ENCODE peak calls at places on chromosomes 1 and 21, in seven cellular contexts. One of them, this sample, is unnamed.

GRCh38 chr1:240860023-240860422 is 248.1 kb upstream of the GREM2 start:
- DNase-seq in Peyer's patch: no peak
- DNase-seq in nucleus accumbens: no peak
- DNase-seq in cardiac fibroblast: no peak
- DNase-seq in GM03348: no peak
- DNase-seq in activated T-cell treated with anti-CD3 and anti-CD28 coated beads for 24 hours: no peak
- DNase-seq in amniotic epithelial cell: no peak
- DNase-seq in this sample: no peak

GRCh38 chr1:9239622-9240401 is 5.2 kb downstream of the H6PD start:
- DNase-seq in GM03348: no peak
- DNase-seq in amniotic epithelial cell: peak
- DNase-seq in activated T-cell treated with anti-CD3 and anti-CD28 coated beads for 24 hours: peak
- DNase-seq in cardiac fibroblast: peak
- DNase-seq in nucleus accumbens: peak
- DNase-seq in Peyer's patch: peak
- DNase-seq in this sample: no peak

GRCh38 chr21:24514081-24514733 is 1093.1 kb downstream of the MRPL39 start:
- DNase-seq in cardiac fibroblast: peak
- DNase-seq in nucleus accumbens: no peak
- DNase-seq in GM03348: peak
- DNase-seq in Peyer's patch: no peak
- DNase-seq in amniotic epithelial cell: no peak
- DNase-seq in activated T-cell treated with anti-CD3 and anti-CD28 coated beads for 24 hours: no peak
- DNase-seq in this sample: no peak

GRCh38 chr1:113899101-113899500 is 5.5 kb downstream of the AP4B1 start:
- DNase-seq in cardiac fibroblast: peak
- DNase-seq in activated T-cell treated with anti-CD3 and anti-CD28 coated beads for 24 hours: no peak
- DNase-seq in GM03348: peak
- DNase-seq in nucleus accumbens: no peak
- DNase-seq in amniotic epithelial cell: no peak
- DNase-seq in Peyer's patch: no peak
- DNase-seq in this sample: no peak

GRCh38 chr1:186843261-186843660 is 14.5 kb downstream of the PLA2G4A start:
- DNase-seq in activated T-cell treated with anti-CD3 and anti-CD28 coated beads for 24 hours: no peak
- DNase-seq in Peyer's patch: no peak
- DNase-seq in cardiac fibroblast: no peak
- DNase-seq in amniotic epithelial cell: no peak
- DNase-seq in GM03348: no peak
- DNase-seq in nucleus accumbens: no peak
- DNase-seq in this sample: no peak

GRCh38 chr1:31848381-31848897 is 32.6 kb upstream of the SPOCD1 start:
- DNase-seq in nucleus accumbens: no peak
- DNase-seq in activated T-cell treated with anti-CD3 and anti-CD28 coated beads for 24 hours: no peak
- DNase-seq in cardiac fibroblast: no peak
- DNase-seq in amniotic epithelial cell: no peak
- DNase-seq in GM03348: no peak
- DNase-seq in Peyer's patch: peak
- DNase-seq in this sample: no peak

GRCh38 chr1:78229344-78229743 is 183.6 kb downstream of the GIPC2 start:
- DNase-seq in GM03348: peak
- DNase-seq in Peyer's patch: no peak
- DNase-seq in activated T-cell treated with anti-CD3 and anti-CD28 coated beads for 24 hours: no peak
- DNase-seq in nucleus accumbens: no peak
- DNase-seq in amniotic epithelial cell: peak
- DNase-seq in cardiac fibroblast: peak
- DNase-seq in this sample: no peak

GRCh38 chr1:41322835-41323234 is 38.4 kb upstream of the FOXO6 start:
- DNase-seq in activated T-cell treated with anti-CD3 and anti-CD28 coated beads for 24 hours: no peak
- DNase-seq in amniotic epithelial cell: peak
- DNase-seq in nucleus accumbens: peak
- DNase-seq in Peyer's patch: no peak
- DNase-seq in cardiac fibroblast: peak
- DNase-seq in GM03348: no peak
- DNase-seq in this sample: peak

GRCh38 chr1:26862781-26863676 is at the start of gene SFN:
- DNase-seq in cardiac fibroblast: no peak
- DNase-seq in GM03348: no peak
- DNase-seq in activated T-cell treated with anti-CD3 and anti-CD28 coated beads for 24 hours: peak
- DNase-seq in nucleus accumbens: no peak
- DNase-seq in amniotic epithelial cell: no peak
- DNase-seq in Peyer's patch: no peak
- DNase-seq in this sample: no peak

GRCh38 chr21:27365394-27365793 is 398.5 kb upstream of the ADAMTS5 start:
- DNase-seq in Peyer's patch: no peak
- DNase-seq in GM03348: no peak
- DNase-seq in cardiac fibroblast: peak
- DNase-seq in amniotic epithelial cell: peak
- DNase-seq in activated T-cell treated with anti-CD3 and anti-CD28 coated beads for 24 hours: no peak
- DNase-seq in nucleus accumbens: no peak
- DNase-seq in this sample: no peak

GRCh38 chr21:31484219-31484618 is 140.2 kb upstream of the TIAM1 start:
- DNase-seq in Peyer's patch: no peak
- DNase-seq in amniotic epithelial cell: no peak
- DNase-seq in GM03348: no peak
- DNase-seq in nucleus accumbens: no peak
- DNase-seq in cardiac fibroblast: no peak
- DNase-seq in activated T-cell treated with anti-CD3 and anti-CD28 coated beads for 24 hours: no peak
- DNase-seq in this sample: no peak

GRCh38 chr1:218890436-218890835 is 283.2 kb upstream of the LYPLAL1 start:
- DNase-seq in Peyer's patch: no peak
- DNase-seq in cardiac fibroblast: no peak
- DNase-seq in activated T-cell treated with anti-CD3 and anti-CD28 coated beads for 24 hours: no peak
- DNase-seq in amniotic epithelial cell: no peak
- DNase-seq in GM03348: no peak
- DNase-seq in nucleus accumbens: no peak
- DNase-seq in this sample: no peak

GRCh38 chr1:216045400-216045799 is 377.8 kb downstream of the USH2A start:
- DNase-seq in activated T-cell treated with anti-CD3 and anti-CD28 coated beads for 24 hours: no peak
- DNase-seq in Peyer's patch: no peak
- DNase-seq in cardiac fibroblast: peak
- DNase-seq in amniotic epithelial cell: peak
- DNase-seq in nucleus accumbens: no peak
- DNase-seq in GM03348: peak
- DNase-seq in this sample: no peak

GRCh38 chr1:72567511-72567910 is 285.2 kb upstream of the NEGR1 start:
- DNase-seq in nucleus accumbens: no peak
- DNase-seq in GM03348: no peak
- DNase-seq in Peyer's patch: no peak
- DNase-seq in cardiac fibroblast: peak
- DNase-seq in activated T-cell treated with anti-CD3 and anti-CD28 coated beads for 24 hours: no peak
- DNase-seq in amniotic epithelial cell: no peak
- DNase-seq in this sample: no peak

GRCh38 chr1:231421616-231421970 is 494 bp downstream of the EGLN1 start:
- DNase-seq in Peyer's patch: peak
- DNase-seq in GM03348: peak
- DNase-seq in cardiac fibroblast: peak
- DNase-seq in activated T-cell treated with anti-CD3 and anti-CD28 coated beads for 24 hours: peak
- DNase-seq in nucleus accumbens: no peak
- DNase-seq in amniotic epithelial cell: peak
- DNase-seq in this sample: no peak

GRCh38 chr21:43664358-43664757 is 5.0 kb downstream of the RRP1B start:
- DNase-seq in cardiac fibroblast: no peak
- DNase-seq in GM03348: no peak
- DNase-seq in activated T-cell treated with anti-CD3 and anti-CD28 coated beads for 24 hours: no peak
- DNase-seq in amniotic epithelial cell: no peak
- DNase-seq in Peyer's patch: no peak
- DNase-seq in nucleus accumbens: no peak
- DNase-seq in this sample: no peak

GRCh38 chr21:45580576-45581321 is 38.5 kb upstream of the SLC19A1 start:
- DNase-seq in Peyer's patch: no peak
- DNase-seq in activated T-cell treated with anti-CD3 and anti-CD28 coated beads for 24 hours: no peak
- DNase-seq in cardiac fibroblast: no peak
- DNase-seq in nucleus accumbens: no peak
- DNase-seq in GM03348: no peak
- DNase-seq in amniotic epithelial cell: no peak
- DNase-seq in this sample: no peak

GRCh38 chr1:205950280-205950679 is 7.0 kb upstream of the SLC26A9 start:
- DNase-seq in activated T-cell treated with anti-CD3 and anti-CD28 coated beads for 24 hours: no peak
- DNase-seq in Peyer's patch: no peak
- DNase-seq in cardiac fibroblast: peak
- DNase-seq in GM03348: peak
- DNase-seq in nucleus accumbens: peak
- DNase-seq in amniotic epithelial cell: peak
- DNase-seq in this sample: peak

GRCh38 chr1:166933633-166934032 is 41.7 kb downstream of the ILDR2 start:
- DNase-seq in activated T-cell treated with anti-CD3 and anti-CD28 coated beads for 24 hours: no peak
- DNase-seq in amniotic epithelial cell: no peak
- DNase-seq in nucleus accumbens: no peak
- DNase-seq in GM03348: no peak
- DNase-seq in Peyer's patch: no peak
- DNase-seq in cardiac fibroblast: no peak
- DNase-seq in this sample: no peak

GRCh38 chr1:16076003-16076870 is 2.8 kb upstream of the FAM131C start:
- DNase-seq in Peyer's patch: no peak
- DNase-seq in GM03348: peak
- DNase-seq in activated T-cell treated with anti-CD3 and anti-CD28 coated beads for 24 hours: no peak
- DNase-seq in amniotic epithelial cell: peak
- DNase-seq in cardiac fibroblast: peak
- DNase-seq in nucleus accumbens: no peak
- DNase-seq in this sample: no peak

GRCh38 chr1:15542685-15543588 is 16.3 kb downstream of the DNAJC16 start:
- DNase-seq in Peyer's patch: no peak
- DNase-seq in activated T-cell treated with anti-CD3 and anti-CD28 coated beads for 24 hours: no peak
- DNase-seq in nucleus accumbens: no peak
- DNase-seq in cardiac fibroblast: no peak
- DNase-seq in amniotic epithelial cell: no peak
- DNase-seq in GM03348: no peak
- DNase-seq in this sample: no peak

GRCh38 chr1:151593651-151594625 is 17.9 kb upstream of the SNX27 start:
- DNase-seq in amniotic epithelial cell: peak
- DNase-seq in nucleus accumbens: peak
- DNase-seq in activated T-cell treated with anti-CD3 and anti-CD28 coated beads for 24 hours: peak
- DNase-seq in Peyer's patch: peak
- DNase-seq in cardiac fibroblast: peak
- DNase-seq in GM03348: peak
- DNase-seq in this sample: peak

GRCh38 chr1:54766726-54767125 is 2.4 kb upstream of the PARS2 start:
- DNase-seq in GM03348: no peak
- DNase-seq in activated T-cell treated with anti-CD3 and anti-CD28 coated beads for 24 hours: no peak
- DNase-seq in cardiac fibroblast: no peak
- DNase-seq in amniotic epithelial cell: no peak
- DNase-seq in nucleus accumbens: no peak
- DNase-seq in Peyer's patch: no peak
- DNase-seq in this sample: no peak

GRCh38 chr1:115282825-115283224 is 55.2 kb downstream of the NGF start:
- DNase-seq in nucleus accumbens: no peak
- DNase-seq in cardiac fibroblast: no peak
- DNase-seq in Peyer's patch: peak
- DNase-seq in activated T-cell treated with anti-CD3 and anti-CD28 coated beads for 24 hours: no peak
- DNase-seq in amniotic epithelial cell: no peak
- DNase-seq in GM03348: no peak
- DNase-seq in this sample: peak

GRCh38 chr1:164712131-164713031 is 153.4 kb downstream of the PBX1 start:
- DNase-seq in GM03348: no peak
- DNase-seq in nucleus accumbens: no peak
- DNase-seq in amniotic epithelial cell: peak
- DNase-seq in Peyer's patch: no peak
- DNase-seq in cardiac fibroblast: peak
- DNase-seq in activated T-cell treated with anti-CD3 and anti-CD28 coated beads for 24 hours: no peak
- DNase-seq in this sample: no peak

GRCh38 chr1:24765308-24765988 is 20.2 kb downstream of the CLIC4 start:
- DNase-seq in amniotic epithelial cell: peak
- DNase-seq in Peyer's patch: no peak
- DNase-seq in nucleus accumbens: no peak
- DNase-seq in activated T-cell treated with anti-CD3 and anti-CD28 coated beads for 24 hours: no peak
- DNase-seq in cardiac fibroblast: peak
- DNase-seq in GM03348: peak
- DNase-seq in this sample: no peak

GRCh38 chr1:174871886-174872285 is 127.9 kb upstream of the CACYBP start:
- DNase-seq in nucleus accumbens: no peak
- DNase-seq in Peyer's patch: no peak
- DNase-seq in cardiac fibroblast: no peak
- DNase-seq in activated T-cell treated with anti-CD3 and anti-CD28 coated beads for 24 hours: no peak
- DNase-seq in GM03348: no peak
- DNase-seq in amniotic epithelial cell: no peak
- DNase-seq in this sample: no peak

GRCh38 chr1:101139130-101139529 is 97.7 kb upstream of the S1PR1 start:
- DNase-seq in amniotic epithelial cell: no peak
- DNase-seq in nucleus accumbens: no peak
- DNase-seq in Peyer's patch: no peak
- DNase-seq in activated T-cell treated with anti-CD3 and anti-CD28 coated beads for 24 hours: no peak
- DNase-seq in cardiac fibroblast: no peak
- DNase-seq in GM03348: no peak
- DNase-seq in this sample: no peak

GRCh38 chr1:165960136-165960535 is 132.7 kb downstream of the UCK2 start:
- DNase-seq in nucleus accumbens: no peak
- DNase-seq in activated T-cell treated with anti-CD3 and anti-CD28 coated beads for 24 hours: no peak
- DNase-seq in amniotic epithelial cell: peak
- DNase-seq in Peyer's patch: no peak
- DNase-seq in GM03348: no peak
- DNase-seq in cardiac fibroblast: peak
- DNase-seq in this sample: no peak

GRCh38 chr1:205343431-205344009 is 13.2 kb downstream of the KLHDC8A start:
- DNase-seq in activated T-cell treated with anti-CD3 and anti-CD28 coated beads for 24 hours: no peak
- DNase-seq in nucleus accumbens: no peak
- DNase-seq in amniotic epithelial cell: no peak
- DNase-seq in GM03348: no peak
- DNase-seq in Peyer's patch: no peak
- DNase-seq in cardiac fibroblast: no peak
- DNase-seq in this sample: peak